ENCODE peak calls at places on chromosomes 6 and 20, in nine cellular contexts. N, E, X, R, I, H, Q, W and C are unnamed samples.

GRCh38 chr20:34998331-34998950 is 42.8 kb downstream of the MYH7B start:
- DNase-seq in N (no peak), E (no peak), X (peak; percentile 29), R (no peak), I (no peak), H (no peak), Q (no peak), W (no peak), C (no peak)

GRCh38 chr6:74073896-74074295 is 377.9 kb downstream of the CD109 start:
- DNase-seq in N (peak; percentile 42), E (peak; percentile 38), X (no peak), R (peak; percentile 44), I (peak; percentile 76), H (peak; percentile 86), Q (no peak), W (no peak), C (peak; percentile 8)

GRCh38 chr6:148972481-148972880 is 225.7 kb downstream of the UST start:
- DNase-seq in N (peak; percentile 55), E (no peak), X (peak; percentile 93), R (no peak), I (no peak), H (no peak), Q (peak; percentile 8), W (peak; percentile 90), C (no peak)

GRCh38 chr20:57713505-57713903 is 3.7 kb upstream of the PMEPA1 start:
- DNase-seq in N (no peak), E (no peak), X (no peak), R (no peak), I (no peak), H (peak; percentile 60), Q (no peak), W (no peak), C (peak; percentile 40)

GRCh38 chr6:42315991-42316378 is 98.3 kb upstream of the MRPS10 start:
- DNase-seq in N (peak; percentile 99), E (peak; percentile 88), X (peak; percentile 96), R (peak; percentile 91), I (peak; percentile 96), H (peak; percentile 95), Q (peak; percentile 56), W (peak; percentile 72), C (peak; percentile 96)

GRCh38 chr20:50701055-50701963 is 10.0 kb upstream of the RIPOR3 start:
- DNase-seq in N (no peak), E (no peak), X (no peak), R (no peak), I (no peak), H (no peak), Q (no peak), W (no peak), C (peak; percentile 40)

GRCh38 chr6:3825851-3826581 is 23.2 kb upstream of the FAM50B start:
- DNase-seq in N (peak; percentile 100), E (peak; percentile 99), X (peak; percentile 49), R (peak; percentile 97), I (peak; percentile 100), H (peak; percentile 99), Q (no peak), W (peak; percentile 88), C (peak; percentile 99)

GRCh38 chr20:50281831-50282591 is 91.4 kb downstream of the CEBPB start:
- DNase-seq in N (no peak), E (no peak), X (peak; percentile 55), R (no peak), I (no peak), H (no peak), Q (peak; percentile 24), W (no peak), C (no peak)

GRCh38 chr20:18138639-18139583 is 1.2 kb downstream of the KAT14 start:
- DNase-seq in N (no peak), E (no peak), X (peak; percentile 12), R (no peak), I (no peak), H (no peak), Q (no peak), W (peak; percentile 30), C (no peak)

DNA sequence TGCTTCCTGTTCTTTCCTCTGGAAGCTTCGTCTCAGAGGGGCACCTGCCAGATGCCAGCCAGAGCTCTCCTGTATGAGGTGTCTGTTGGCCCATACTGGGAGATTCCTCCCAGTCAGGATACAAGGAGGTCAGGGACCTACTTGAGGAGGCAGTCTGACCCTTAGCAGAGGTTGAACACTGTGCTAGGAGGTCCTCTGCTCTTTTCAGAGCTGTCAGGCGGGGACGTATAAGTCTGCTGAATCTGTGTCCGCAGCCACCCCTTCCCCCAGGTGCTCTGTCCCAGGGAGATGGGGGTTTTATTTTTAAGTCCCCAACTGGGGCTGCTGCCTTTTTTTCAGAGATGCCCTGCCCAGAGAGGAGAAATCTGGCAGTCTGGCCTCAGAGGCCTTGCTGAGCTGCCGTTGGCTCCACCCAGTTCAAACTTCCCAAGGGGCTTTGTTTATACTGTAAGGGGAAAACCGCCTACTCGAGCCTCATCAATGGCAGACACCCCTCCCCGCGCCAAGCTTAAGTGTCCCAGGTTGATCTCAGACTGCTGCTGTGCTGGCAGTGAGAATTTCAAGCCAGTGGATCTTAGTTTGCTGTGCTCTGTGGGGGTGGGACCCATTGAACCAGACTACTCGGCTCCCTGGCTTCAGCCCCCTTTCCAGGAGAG is 326.7 kb downstream of the BCKDHB start:
- DNase-seq in N (peak; percentile 10), E (no peak), X (peak; percentile 14), R (no peak), I (peak; percentile 20), H (no peak), Q (no peak), W (no peak), C (no peak)
- H3K4me3 ChIP-seq in N (no peak overlapping the region), E (no peak overlapping the region), X (no peak overlapping the region), R (no peak overlapping the region), I (no peak overlapping the region), H (no peak overlapping the region), Q (no peak overlapping the region), W (no peak overlapping the region), C (no peak overlapping the region)

GRCh38 chr20:53869466-53870258 is 200.7 kb downstream of the BCAS1 start:
- DNase-seq in N (peak; percentile 73), E (peak; percentile 85), X (peak; percentile 91), R (no peak), I (peak; percentile 83), H (peak; percentile 74), Q (peak; percentile 93), W (peak; percentile 89), C (peak; percentile 80)
- H3K4me3 ChIP-seq in N (no peak overlapping the region), E (no peak overlapping the region), X (no peak overlapping the region), R (no peak overlapping the region), I (no peak overlapping the region), H (no peak overlapping the region), Q (peak overlapping the region; percentile 28), W (no peak overlapping the region), C (no peak overlapping the region)

DNA sequence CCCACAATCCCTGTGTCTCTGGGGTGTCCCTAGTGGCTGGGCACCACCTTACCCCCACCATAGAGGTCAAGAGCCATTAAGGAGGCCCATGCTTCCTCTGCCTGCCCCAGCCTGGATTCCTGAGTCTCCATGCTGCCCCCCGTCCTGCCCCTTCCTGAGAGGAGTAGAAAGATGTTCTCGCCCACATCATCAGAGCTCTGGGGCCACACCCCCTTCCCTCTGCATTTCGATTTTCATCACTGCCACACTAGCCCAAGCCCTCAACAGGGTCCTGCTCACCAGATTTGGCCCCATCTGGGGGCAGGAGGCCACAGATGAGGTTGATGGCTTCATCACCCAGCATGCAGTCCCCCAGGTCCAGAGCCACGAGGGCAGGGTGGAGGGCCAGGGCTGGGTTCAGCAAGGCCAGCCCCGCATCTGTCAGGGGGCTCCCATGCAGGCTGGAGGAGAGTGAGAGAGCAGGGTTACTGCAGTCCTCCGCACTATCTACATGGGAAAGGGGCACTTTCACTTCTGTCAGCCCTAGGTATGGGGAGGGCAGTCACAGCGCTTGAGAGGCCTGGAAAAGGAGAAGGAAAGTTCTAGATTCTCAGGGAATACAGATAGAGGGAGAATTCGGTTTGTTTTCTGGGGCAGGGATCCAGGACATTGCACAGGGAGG is 1.5 kb downstream of the LRRC73 start:
- DNase-seq in N (no peak), E (no peak), X (no peak), R (no peak), I (no peak), H (no peak), Q (no peak), W (no peak), C (no peak)
- H3K4me3 ChIP-seq in N (no peak overlapping the region), E (no peak overlapping the region), X (no peak overlapping the region), R (no peak overlapping the region), I (no peak overlapping the region), H (no peak overlapping the region), Q (no peak overlapping the region), W (no peak overlapping the region), C (no peak overlapping the region)

GRCh38 chr20:63501818-63502670 is 3.2 kb upstream of the EEF1A2 start:
- DNase-seq in N (no peak), E (no peak), X (peak; percentile 48), R (no peak), I (no peak), H (no peak), Q (no peak), W (no peak), C (no peak)
- H3K4me3 ChIP-seq in N (no peak overlapping the region), E (no peak overlapping the region), X (no peak overlapping the region), R (no peak overlapping the region), I (no peak overlapping the region), H (no peak overlapping the region), Q (no peak overlapping the region), W (no peak overlapping the region), C (no peak overlapping the region)

DNA sequence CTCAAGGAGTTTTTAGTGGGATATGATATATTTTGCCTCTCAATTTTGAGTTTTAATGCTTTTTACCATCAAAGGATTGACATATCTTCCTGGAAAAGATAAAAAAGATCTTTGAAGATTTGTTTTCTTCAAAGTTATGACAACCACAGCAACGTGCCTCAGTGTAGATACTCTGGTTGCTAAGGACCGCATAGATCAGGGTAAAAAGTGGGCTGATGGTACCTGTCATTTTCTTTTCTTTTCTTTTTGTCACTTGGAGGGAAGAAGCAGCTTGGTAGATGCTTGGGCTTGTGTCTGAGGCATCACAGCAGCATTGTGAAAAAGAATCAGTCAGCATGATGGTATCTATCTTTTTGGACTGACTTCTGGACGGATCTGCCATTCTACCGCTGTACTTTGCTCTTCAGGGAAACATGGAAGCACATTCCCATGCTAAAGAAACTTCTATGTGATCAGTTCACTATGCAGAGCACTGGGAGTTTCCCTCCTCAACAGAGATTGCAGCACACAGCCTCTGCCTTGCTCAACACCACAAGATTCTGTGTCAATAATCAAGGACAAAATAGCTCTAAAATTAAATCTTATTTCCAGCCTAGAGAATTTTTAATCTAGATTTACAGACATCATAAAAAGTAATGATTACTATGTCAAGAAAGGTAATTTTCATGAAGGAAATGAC is 54.8 kb upstream of the SGK1 start:
- DNase-seq in N (peak; percentile 42), E (peak; percentile 80), X (no peak), R (no peak), I (peak; percentile 93), H (peak; percentile 70), Q (no peak), W (peak; percentile 51), C (peak; percentile 88)
- H3K4me3 ChIP-seq in N (no peak overlapping the region), E (no peak overlapping the region), X (no peak overlapping the region), R (no peak overlapping the region), I (no peak overlapping the region), H (no peak overlapping the region), Q (peak overlapping the region; percentile 23), W (no peak overlapping the region), C (no peak overlapping the region)